ENCODE peak calls at places on chromosomes 13 and 19, in ten cellular contexts. K is RWPE1; L is IMR-90; D is heart right ventricle; W is body of pancreas; X is omental fat pad; O is mammary epithelial cell; A is BE2C; G is progenitor cell of endocrine pancreas; S is CD8-positive, alpha-beta T cell. I is an unnamed sample.

GRCh38 chr13:67438465-67438864 is 208.3 kb upstream of the PCDH9 start:
- DNase-seq in X (no peak), W (no peak), S (no peak), D (no peak), K (no peak), O (no peak), L (no peak), A (peak; percentile 16), G (no peak), I (peak; percentile 8)

GRCh38 chr19:42081584-42082258 is 5.8 kb downstream of the ZNF574 start:
- DNase-seq in A (peak; percentile 46), O (no peak), X (no peak), G (no peak), D (no peak), L (peak; percentile 65), S (no peak), K (peak; percentile 27), W (peak; percentile 43), I (peak; percentile 82)

GRCh38 chr13:95641961-95642621 is 2.4 kb downstream of the DZIP1 start:
- DNase-seq in K (no peak), O (peak; percentile 46), A (peak; percentile 76), G (peak; percentile 45), W (peak; percentile 43), S (no peak), X (no peak), L (peak; percentile 43), D (no peak), I (peak; percentile 68)

GRCh38 chr13:112079696-112080095 is 12.7 kb downstream of the SOX1 start:
- DNase-seq in A (no peak), X (no peak), G (no peak), S (no peak), L (no peak), K (no peak), W (no peak), O (no peak), D (no peak), I (no peak)

GRCh38 chr13:74230984-74231443 is 96.8 kb upstream of the KLF12 start:
- DNase-seq in A (no peak), S (no peak), W (no peak), O (no peak), G (no peak), X (no peak), D (no peak), K (no peak), L (no peak), I (no peak)

GRCh38 chr13:100589178-100589725 is 663 bp upstream of the GGACT start:
- DNase-seq in G (no peak), O (no peak), X (no peak), K (no peak), W (no peak), A (no peak), S (no peak), D (no peak), L (no peak), I (no peak)

GRCh38 chr13:37365496-37365895 is 233.1 kb downstream of the POSTN start:
- DNase-seq in A (no peak), G (no peak), X (no peak), S (no peak), K (no peak), W (no peak), L (no peak), O (no peak), D (no peak), I (no peak)

GRCh38 chr19:21023901-21024300 is 3.4 kb downstream of the ZNF430 start:
- DNase-seq in X (no peak), L (peak; percentile 65), A (no peak), W (no peak), S (no peak), D (no peak), K (peak; percentile 9), G (no peak), O (peak; percentile 78), I (peak; percentile 50)

GRCh38 chr19:46065486-46065885 is 24.7 kb upstream of the IGFL4 start:
- DNase-seq in D (no peak), S (no peak), G (no peak), A (no peak), W (no peak), L (no peak), X (no peak), K (peak; percentile 60), O (peak; percentile 94), I (peak; percentile 21)

GRCh38 chr19:17078920-17079709 is 3.5 kb downstream of the MYO9B start:
- DNase-seq in S (no peak), L (peak; percentile 31), G (no peak), A (no peak), D (no peak), X (no peak), K (no peak), W (peak; percentile 30), O (peak; percentile 17), I (peak; percentile 21)

GRCh38 chr13:41065098-41065497 is 3.8 kb downstream of the WBP4 start:
- DNase-seq in S (no peak), G (no peak), X (no peak), L (peak; percentile 92), W (no peak), K (no peak), D (no peak), O (no peak), A (no peak), I (peak; percentile 91)

GRCh38 chr13:40609972-40610726 is 56.3 kb downstream of the FOXO1 start:
- DNase-seq in O (peak; percentile 85), W (no peak), K (peak; percentile 75), X (no peak), S (no peak), D (no peak), L (no peak), G (no peak), A (no peak), I (peak; percentile 44)

DNA sequence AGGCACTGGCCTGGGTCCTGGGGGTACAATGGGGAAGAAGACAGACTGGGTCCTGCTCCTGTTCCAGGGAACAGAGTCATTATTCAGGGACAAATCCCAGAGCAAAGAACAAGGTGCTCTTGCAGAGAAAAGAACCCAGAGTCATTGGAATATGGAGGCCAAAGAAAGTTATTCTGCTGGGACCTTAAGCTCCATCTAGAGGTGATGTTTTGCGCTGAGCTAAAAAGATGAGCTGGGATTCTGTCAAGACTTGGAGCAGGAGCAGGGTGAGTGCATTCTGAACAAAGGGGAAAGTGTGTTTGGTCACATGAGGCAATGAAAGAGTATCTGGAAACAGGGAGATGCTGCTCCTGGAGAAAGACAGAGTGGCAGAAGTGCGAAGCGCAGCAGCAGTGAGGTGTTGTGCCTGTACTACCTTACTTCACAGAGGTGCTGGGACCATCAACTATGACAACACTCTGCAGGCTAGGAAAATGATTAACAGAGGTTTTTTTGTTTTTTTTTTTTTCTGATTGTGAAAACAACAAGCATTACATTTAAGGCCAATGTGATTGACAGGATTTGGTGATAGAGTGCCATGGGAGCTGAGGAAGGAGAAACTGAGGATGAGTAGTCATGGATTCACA is 95.3 kb upstream of the TNFSF11 start:
- DNase-seq in W (no peak), S (no peak), G (no peak), L (peak; percentile 7), K (no peak), D (no peak), A (no peak), X (no peak), O (peak; percentile 24), I (peak; percentile 85)
- TF ChIP-seq CTCF in W (no peak), S (peak; percentile 15), G (peak; percentile 33), L (peak; percentile 12), K (no peak), D (no peak), A (peak; percentile 53), X (no peak), O (peak; percentile 68), I (peak; percentile 76)

GRCh38 chr13:44978328-44978727 is 10.9 kb downstream of the NUFIP1 start:
- DNase-seq in A (no peak), K (no peak), G (no peak), S (no peak), L (no peak), W (no peak), X (no peak), D (no peak), O (no peak), I (no peak)
- TF ChIP-seq CTCF in A (no peak), K (no peak), G (peak; percentile 12), S (no peak), L (no peak), W (no peak), X (no peak), D (no peak), O (no peak), I (no peak)

GRCh38 chr13:30679483-30680330 is 55.6 kb upstream of the ALOX5AP start:
- DNase-seq in O (no peak), A (peak; percentile 53), S (peak; percentile 62), D (no peak), K (peak; percentile 26), G (no peak), X (no peak), L (peak; percentile 41), W (no peak), I (peak; percentile 75)
- TF ChIP-seq CTCF in O (peak; percentile 78), A (peak; percentile 78), S (peak; percentile 47), D (peak; percentile 63), K (peak; percentile 39), G (peak; percentile 47), X (no peak), L (peak; percentile 65), W (no peak), I (peak; percentile 91)

GRCh38 chr13:69092615-69093322 is 1014.9 kb upstream of the ATXN8OS start:
- DNase-seq in O (no peak), X (no peak), S (no peak), L (no peak), D (no peak), K (no peak), A (no peak), G (no peak), W (no peak), I (no peak)
- TF ChIP-seq CTCF in O (no peak), X (no peak), S (no peak), L (no peak), D (no peak), K (no peak), A (peak; percentile 29), G (no peak), W (no peak), I (no peak)

DNA sequence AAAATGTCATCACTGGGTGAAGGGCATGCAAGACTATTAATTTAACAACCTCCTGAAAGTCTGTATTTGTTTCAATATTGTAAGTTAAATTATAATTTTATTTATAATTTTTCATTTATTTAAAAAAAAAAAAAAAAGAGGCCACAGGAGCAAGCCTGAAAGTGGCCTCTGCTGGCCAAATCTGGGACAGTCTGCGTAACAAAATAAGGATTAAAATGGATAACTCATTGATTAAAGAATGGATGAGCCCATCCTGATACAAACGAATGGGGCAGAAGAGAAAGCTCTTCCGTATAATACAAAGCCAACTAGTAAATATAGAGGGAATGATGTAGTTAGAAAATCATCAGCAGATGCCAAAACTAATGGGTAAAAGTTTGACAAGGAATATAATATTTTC is 36.2 kb downstream of the SUCLA2 start:
- DNase-seq in S (no peak), D (no peak), G (no peak), K (no peak), L (no peak), X (no peak), A (no peak), W (no peak), O (no peak), I (peak; percentile 18)
- TF ChIP-seq CTCF in S (no peak), D (no peak), G (no peak), K (no peak), L (no peak), X (no peak), A (no peak), W (no peak), O (peak; percentile 14), I (peak; percentile 56)